ENCODE peak calls at places on chromosomes 13 and 19, in nine cellular contexts. One of them, this sample, is unnamed. For H3K27me3, the result is how much of the 10 kb centered on the place peaks cover.

GRCh38 chr13:30113983-30114491 is 193.3 kb downstream of the KATNAL1 start:
- DNase-seq in psoas muscle: no peak
- DNase-seq in spleen: no peak
- DNase-seq in tibial nerve: peak
- DNase-seq in breast epithelium: no peak
- DNase-seq in CD8-positive, alpha-beta T cell: no peak
- DNase-seq in hepatocyte: peak
- DNase-seq in left ventricle myocardium inferior: no peak
- DNase-seq in fibroblast of lung: no peak
- DNase-seq in this sample: no peak

GRCh38 chr13:107866007-107866665 is 349.2 kb downstream of the LIG4 start:
- DNase-seq in breast epithelium: no peak
- DNase-seq in tibial nerve: no peak
- DNase-seq in hepatocyte: peak
- DNase-seq in psoas muscle: no peak
- DNase-seq in fibroblast of lung: peak
- DNase-seq in CD8-positive, alpha-beta T cell: no peak
- DNase-seq in left ventricle myocardium inferior: no peak
- DNase-seq in spleen: no peak
- DNase-seq in this sample: no peak

GRCh38 chr19:2089001-2089711 is 7.0 kb downstream of the MOB3A start:
- DNase-seq in left ventricle myocardium inferior: no peak
- DNase-seq in breast epithelium: peak
- DNase-seq in CD8-positive, alpha-beta T cell: no peak
- DNase-seq in fibroblast of lung: peak
- DNase-seq in tibial nerve: no peak
- DNase-seq in psoas muscle: peak
- DNase-seq in hepatocyte: no peak
- DNase-seq in spleen: no peak
- DNase-seq in this sample: no peak

GRCh38 chr19:41958367-41959055 is 610 bp downstream of the RABAC1 start:
- DNase-seq in fibroblast of lung: peak
- DNase-seq in spleen: peak
- DNase-seq in breast epithelium: peak
- DNase-seq in tibial nerve: peak
- DNase-seq in hepatocyte: peak
- DNase-seq in psoas muscle: peak
- DNase-seq in CD8-positive, alpha-beta T cell: peak
- DNase-seq in left ventricle myocardium inferior: peak
- DNase-seq in this sample: peak

GRCh38 chr19:7224205-7224833 is 69.9 kb downstream of the INSR start:
- DNase-seq in CD8-positive, alpha-beta T cell: no peak
- DNase-seq in hepatocyte: no peak
- DNase-seq in tibial nerve: peak
- DNase-seq in left ventricle myocardium inferior: no peak
- DNase-seq in psoas muscle: no peak
- DNase-seq in spleen: no peak
- DNase-seq in fibroblast of lung: peak
- DNase-seq in breast epithelium: peak
- DNase-seq in this sample: no peak

GRCh38 chr19:50047686-50048085 is 21.9 kb downstream of the ZNF473 start:
- DNase-seq in breast epithelium: no peak
- DNase-seq in CD8-positive, alpha-beta T cell: no peak
- DNase-seq in hepatocyte: no peak
- DNase-seq in fibroblast of lung: no peak
- DNase-seq in psoas muscle: no peak
- DNase-seq in spleen: no peak
- DNase-seq in tibial nerve: no peak
- DNase-seq in left ventricle myocardium inferior: no peak
- DNase-seq in this sample: no peak

GRCh38 chr13:111531505-111531904 is 211.1 kb downstream of the TEX29 start:
- DNase-seq in spleen: no peak
- DNase-seq in psoas muscle: no peak
- DNase-seq in fibroblast of lung: no peak
- DNase-seq in tibial nerve: no peak
- DNase-seq in breast epithelium: no peak
- DNase-seq in left ventricle myocardium inferior: no peak
- DNase-seq in CD8-positive, alpha-beta T cell: no peak
- DNase-seq in hepatocyte: peak
- DNase-seq in this sample: no peak

GRCh38 chr13:85549819-85550218 is 249.4 kb downstream of the SLITRK6 start:
- DNase-seq in breast epithelium: no peak
- DNase-seq in psoas muscle: no peak
- DNase-seq in tibial nerve: no peak
- DNase-seq in hepatocyte: no peak
- DNase-seq in left ventricle myocardium inferior: no peak
- DNase-seq in spleen: no peak
- DNase-seq in CD8-positive, alpha-beta T cell: no peak
- DNase-seq in fibroblast of lung: no peak
- DNase-seq in this sample: no peak

GRCh38 chr19:13797058-13797440 is 1.8 kb downstream of the ZSWIM4 start:
- DNase-seq in tibial nerve: no peak
- DNase-seq in CD8-positive, alpha-beta T cell: no peak
- DNase-seq in spleen: no peak
- DNase-seq in hepatocyte: no peak
- DNase-seq in fibroblast of lung: no peak
- DNase-seq in psoas muscle: no peak
- DNase-seq in left ventricle myocardium inferior: no peak
- DNase-seq in breast epithelium: no peak
- DNase-seq in this sample: no peak

GRCh38 chr19:13794752-13795589 is at the start of gene ZSWIM4:
- DNase-seq in left ventricle myocardium inferior: peak
- DNase-seq in hepatocyte: peak
- DNase-seq in tibial nerve: peak
- DNase-seq in CD8-positive, alpha-beta T cell: peak
- DNase-seq in spleen: peak
- DNase-seq in psoas muscle: peak
- DNase-seq in fibroblast of lung: peak
- DNase-seq in breast epithelium: peak
- DNase-seq in this sample: peak

GRCh38 chr19:13796301-13797057 is 1.2 kb downstream of the ZSWIM4 start:
- DNase-seq in fibroblast of lung: peak
- DNase-seq in psoas muscle: peak
- DNase-seq in breast epithelium: peak
- DNase-seq in spleen: peak
- DNase-seq in CD8-positive, alpha-beta T cell: no peak
- DNase-seq in hepatocyte: peak
- DNase-seq in left ventricle myocardium inferior: peak
- DNase-seq in tibial nerve: peak
- DNase-seq in this sample: no peak

GRCh38 chr19:13795595-13796300 is 505 bp downstream of the ZSWIM4 start:
- DNase-seq in breast epithelium: peak
- DNase-seq in hepatocyte: peak
- DNase-seq in left ventricle myocardium inferior: no peak
- DNase-seq in fibroblast of lung: peak
- DNase-seq in CD8-positive, alpha-beta T cell: no peak
- DNase-seq in spleen: no peak
- DNase-seq in tibial nerve: no peak
- DNase-seq in psoas muscle: peak
- DNase-seq in this sample: no peak

DNA sequence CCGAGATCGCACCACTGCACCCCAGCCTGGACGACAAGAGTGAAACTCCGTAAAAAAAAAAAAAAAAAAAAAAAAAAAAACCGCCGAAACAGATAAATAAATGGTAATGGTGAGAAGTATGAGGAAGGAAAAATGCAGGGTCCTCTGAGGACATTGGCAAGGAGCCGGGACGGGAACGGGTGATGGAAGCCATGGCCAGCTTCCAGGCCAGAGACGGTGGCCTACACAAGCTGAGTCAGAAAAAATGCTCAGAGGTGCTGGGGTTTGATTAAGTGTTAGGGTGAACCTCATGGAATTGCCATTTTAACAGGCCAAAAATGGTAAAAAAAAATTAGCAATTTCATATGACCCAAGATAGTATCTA is 873 bp upstream of the ZSWIM4 start:
- DNase-seq in CD8-positive, alpha-beta T cell: no peak
- DNase-seq in spleen: peak
- DNase-seq in breast epithelium: peak
- DNase-seq in hepatocyte: no peak
- DNase-seq in tibial nerve: peak
- DNase-seq in fibroblast of lung: peak
- DNase-seq in psoas muscle: peak
- DNase-seq in left ventricle myocardium inferior: peak
- DNase-seq in this sample: no peak
- H3K27ac ChIP-seq in CD8-positive, alpha-beta T cell: peak
- H3K27ac ChIP-seq in spleen: peak
- H3K27ac ChIP-seq in breast epithelium: peak
- H3K27ac ChIP-seq in hepatocyte: peak
- H3K27ac ChIP-seq in tibial nerve: peak
- H3K27ac ChIP-seq in fibroblast of lung: peak
- H3K27ac ChIP-seq in psoas muscle: peak
- H3K27ac ChIP-seq in left ventricle myocardium inferior: peak
- H3K27ac ChIP-seq in this sample: peak

GRCh38 chr19:43599635-43600295 is 3.4 kb downstream of the ZNF576 start:
- DNase-seq in psoas muscle: no peak
- DNase-seq in fibroblast of lung: no peak
- DNase-seq in spleen: no peak
- DNase-seq in breast epithelium: no peak
- DNase-seq in hepatocyte: no peak
- DNase-seq in left ventricle myocardium inferior: no peak
- DNase-seq in CD8-positive, alpha-beta T cell: no peak
- DNase-seq in tibial nerve: no peak
- DNase-seq in this sample: no peak
- TF ChIP-seq CTCF in psoas muscle: no peak
- TF ChIP-seq CTCF in fibroblast of lung: no peak
- TF ChIP-seq CTCF in spleen: no peak
- TF ChIP-seq CTCF in breast epithelium: no peak
- TF ChIP-seq CTCF in hepatocyte: no peak
- TF ChIP-seq CTCF in left ventricle myocardium inferior: no peak
- TF ChIP-seq CTCF in CD8-positive, alpha-beta T cell: no peak
- TF ChIP-seq CTCF in tibial nerve: peak
- TF ChIP-seq CTCF in this sample: no peak

DNA sequence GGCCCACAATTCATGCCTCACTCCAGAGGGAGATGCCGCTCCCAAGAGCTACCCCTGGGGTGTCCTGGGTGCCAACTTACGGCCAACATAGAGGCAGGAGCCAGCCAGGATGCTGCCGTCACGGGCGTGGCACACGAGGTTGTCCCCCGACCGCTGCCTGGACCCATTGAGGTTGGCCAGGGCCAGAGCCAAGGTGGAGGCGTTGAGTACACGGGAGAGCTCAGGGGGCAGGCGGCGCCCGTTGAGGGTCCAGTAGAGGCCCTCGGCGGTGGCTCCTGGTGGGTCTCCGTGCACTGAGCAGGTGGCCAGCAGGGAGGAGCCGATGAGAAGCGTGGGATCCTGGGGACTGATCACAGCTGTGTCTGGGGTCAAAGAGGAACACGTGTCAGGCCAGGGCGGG is 7.1 kb downstream of the CRLF1 start:
- DNase-seq in CD8-positive, alpha-beta T cell: no peak
- DNase-seq in tibial nerve: no peak
- DNase-seq in left ventricle myocardium inferior: no peak
- DNase-seq in spleen: no peak
- DNase-seq in breast epithelium: no peak
- DNase-seq in fibroblast of lung: no peak
- DNase-seq in hepatocyte: no peak
- DNase-seq in psoas muscle: no peak
- DNase-seq in this sample: no peak
- H3K27me3 ChIP-seq in CD8-positive, alpha-beta T cell: under half
- H3K27me3 ChIP-seq in tibial nerve: under half
- H3K27me3 ChIP-seq in left ventricle myocardium inferior: half or more
- H3K27me3 ChIP-seq in spleen: under half
- H3K27me3 ChIP-seq in breast epithelium: under half
- H3K27me3 ChIP-seq in fibroblast of lung: under half
- H3K27me3 ChIP-seq in hepatocyte: half or more
- H3K27me3 ChIP-seq in psoas muscle: under half
- H3K27me3 ChIP-seq in this sample: under half

GRCh38 chr13:44331912-44332840 is 41.4 kb upstream of the SERP2 start:
- DNase-seq in fibroblast of lung: peak
- DNase-seq in hepatocyte: peak
- DNase-seq in psoas muscle: peak
- DNase-seq in CD8-positive, alpha-beta T cell: no peak
- DNase-seq in tibial nerve: peak
- DNase-seq in left ventricle myocardium inferior: peak
- DNase-seq in spleen: no peak
- DNase-seq in breast epithelium: no peak
- DNase-seq in this sample: no peak
- H3K27ac ChIP-seq in fibroblast of lung: no peak
- H3K27ac ChIP-seq in hepatocyte: peak
- H3K27ac ChIP-seq in psoas muscle: no peak
- H3K27ac ChIP-seq in CD8-positive, alpha-beta T cell: no peak
- H3K27ac ChIP-seq in tibial nerve: peak
- H3K27ac ChIP-seq in left ventricle myocardium inferior: peak
- H3K27ac ChIP-seq in spleen: no peak
- H3K27ac ChIP-seq in breast epithelium: peak
- H3K27ac ChIP-seq in this sample: no peak

GRCh38 chr19:11251650-11252314 is 10.5 kb downstream of the DOCK6 start:
- DNase-seq in fibroblast of lung: no peak
- DNase-seq in psoas muscle: no peak
- DNase-seq in breast epithelium: no peak
- DNase-seq in left ventricle myocardium inferior: no peak
- DNase-seq in tibial nerve: no peak
- DNase-seq in CD8-positive, alpha-beta T cell: no peak
- DNase-seq in spleen: no peak
- DNase-seq in hepatocyte: peak
- DNase-seq in this sample: no peak
- TF ChIP-seq CTCF in fibroblast of lung: no peak
- TF ChIP-seq CTCF in psoas muscle: no peak
- TF ChIP-seq CTCF in breast epithelium: no peak
- TF ChIP-seq CTCF in left ventricle myocardium inferior: no peak
- TF ChIP-seq CTCF in tibial nerve: no peak
- TF ChIP-seq CTCF in CD8-positive, alpha-beta T cell: no peak
- TF ChIP-seq CTCF in spleen: no peak
- TF ChIP-seq CTCF in hepatocyte: no peak
- TF ChIP-seq CTCF in this sample: no peak